ENCODE peak calls at places on chromosome 6, in six cellular contexts. Z is myocyte; V is H4; T is activated T-cell treated with anti-CD3 and anti-CD28 coated beads for 24 hours; M is effector memory CD4-positive, alpha-beta T cell; G is NCI-H1436. X is an unnamed sample.

GRCh38 chr6:161917645-161918044 is 643.8 kb upstream of the AGPAT4 start:
- DNase-seq in Z (peak), V (peak), T (no peak), M (no peak), G (peak), X (no peak)

GRCh38 chr6:13803581-13803980 is 10.8 kb downstream of the MCUR1 start:
- DNase-seq in Z (no peak), V (no peak), T (no peak), M (no peak), G (no peak), X (no peak)

GRCh38 chr6:17762651-17763050 is 55.9 kb upstream of the NUP153 start:
- DNase-seq in Z (no peak), V (no peak), T (no peak), M (no peak), G (no peak), X (no peak)

GRCh38 chr6:166932616-166933015 is 23.7 kb downstream of the RNASET2 start:
- DNase-seq in Z (no peak), V (no peak), T (no peak), M (no peak), G (no peak), X (no peak)

GRCh38 chr6:35776364-35777215 is at the start of gene CLPSL2:
- DNase-seq in Z (peak), V (no peak), T (no peak), M (no peak), G (peak), X (peak)

GRCh38 chr6:72149715-72150114 is 263.4 kb downstream of the RIMS1 start:
- DNase-seq in Z (no peak), V (no peak), T (no peak), M (no peak), G (no peak), X (no peak)

GRCh38 chr6:166112580-166112979 is 55.1 kb downstream of the TBXT start:
- DNase-seq in Z (peak), V (peak), T (no peak), M (no peak), G (no peak), X (peak)

GRCh38 chr6:106529438-106529837 is 99.9 kb downstream of the RTN4IP1 start:
- DNase-seq in Z (no peak), V (no peak), T (no peak), M (no peak), G (no peak), X (no peak)

GRCh38 chr6:139520321-139520768 is 145.9 kb upstream of the CITED2 start:
- DNase-seq in Z (no peak), V (no peak), T (no peak), M (no peak), G (no peak), X (no peak)

GRCh38 chr6:159203304-159204005 is 34.3 kb downstream of the FNDC1 start:
- DNase-seq in Z (peak), V (peak), T (no peak), M (no peak), G (no peak), X (no peak)

GRCh38 chr6:158636778-158637177 is 7.8 kb downstream of the DYNLT1 start:
- DNase-seq in Z (no peak), V (no peak), T (no peak), M (no peak), G (no peak), X (no peak)

GRCh38 chr6:104940881-104941693 is 15.8 kb upstream of the LIN28B start:
- DNase-seq in Z (peak), V (no peak), T (peak), M (no peak), G (no peak), X (peak)